ENCODE peak calls at places on chromosomes 2 and 18, in eight cellular contexts. M is pancreas, T is AG09309, D is mesothelial cell of epicardium, H is heart right ventricle, A is NB4, N is right atrium auricular region, F is PC-9. Q is an unnamed sample.

GRCh38 chr2:206423147-206423546 is 20.2 kb upstream of the ADAM23 start:
- DNase-seq in M (no peak), T (no peak), N (no peak), D (no peak), H (no peak), A (no peak), F (no peak), Q (no peak)

GRCh38 chr2:204771693-204772092 is 226.4 kb downstream of the PARD3B start:
- DNase-seq in N (no peak), T (no peak), H (no peak), F (no peak), M (no peak), A (no peak), D (no peak), Q (no peak)

GRCh38 chr2:160371251-160372009 is 122.2 kb downstream of the RBMS1 start:
- DNase-seq in M (no peak), T (no peak), D (no peak), A (peak; percentile 44), F (no peak), N (no peak), H (no peak), Q (no peak)

GRCh38 chr2:240911641-240912265 is 5.6 kb downstream of the CROCC2 start:
- DNase-seq in H (no peak), M (no peak), D (no peak), N (no peak), T (peak; percentile 28), F (no peak), A (no peak), Q (no peak)

GRCh38 chr2:152627010-152627957 is 90.0 kb downstream of the PRPF40A start:
- DNase-seq in M (no peak), N (no peak), T (no peak), A (peak; percentile 52), D (no peak), H (no peak), F (no peak), Q (no peak)

GRCh38 chr2:175170679-175171304 is 2.8 kb upstream of the ATF2 start:
- DNase-seq in H (no peak), A (peak; percentile 30), N (no peak), F (no peak), D (no peak), M (no peak), T (no peak), Q (no peak)

GRCh38 chr2:190846746-190847145 is 33.9 kb upstream of the GLS start:
- DNase-seq in H (no peak), N (no peak), D (no peak), F (no peak), A (no peak), T (no peak), M (no peak), Q (no peak)

GRCh38 chr2:100589527-100589926 is 26.7 kb downstream of the PDCL3 start:
- DNase-seq in D (no peak), A (peak; percentile 92), T (no peak), M (no peak), H (no peak), N (no peak), F (no peak), Q (no peak)

GRCh38 chr2:72032481-72033041 is 115.1 kb downstream of the CYP26B1 start:
- DNase-seq in M (no peak), T (no peak), F (no peak), N (peak; percentile 44), H (no peak), D (no peak), A (no peak), Q (no peak)

GRCh38 chr2:121197369-121198091 is 87.5 kb downstream of the TFCP2L1 start:
- DNase-seq in F (peak; percentile 82), D (no peak), A (peak; percentile 75), T (peak; percentile 14), M (no peak), H (peak; percentile 40), N (peak; percentile 93), Q (no peak)

GRCh38 chr2:181655519-181655918 is 1.4 kb downstream of the CERKL start:
- DNase-seq in T (no peak), M (no peak), F (no peak), N (no peak), D (no peak), A (no peak), H (no peak), Q (no peak)

GRCh38 chr2:10007921-10008808 is 35.2 kb upstream of the KLF11 start:
- DNase-seq in M (no peak), T (no peak), A (peak; percentile 75), D (no peak), N (no peak), F (no peak), H (no peak), Q (no peak)
- TF ChIP-seq CTCF in M (no peak), T (no peak), A (peak; percentile 13), D (no peak), N (no peak), F (no peak), H (no peak), Q (no peak)

GRCh38 chr2:29015701-29016470 is 34.8 kb downstream of the TOGARAM2 start:
- DNase-seq in F (no peak), T (no peak), N (no peak), A (peak; percentile 21), H (peak; percentile 77), D (no peak), M (no peak), Q (no peak)

GRCh38 chr2:29016500-29016899 is 35.4 kb downstream of the TOGARAM2 start:
- DNase-seq in M (no peak), D (no peak), A (peak; percentile 80), H (peak; percentile 48), N (peak; percentile 68), F (no peak), T (no peak), Q (no peak)

GRCh38 chr2:29014331-29014730 is 33.2 kb downstream of the TOGARAM2 start:
- DNase-seq in A (no peak), F (no peak), N (no peak), T (no peak), D (no peak), H (peak; percentile 54), M (no peak), Q (no peak)

GRCh38 chr2:29013046-29013780 is 32.1 kb downstream of the TOGARAM2 start:
- DNase-seq in H (no peak), D (no peak), A (peak; percentile 76), N (no peak), F (no peak), M (no peak), T (no peak), Q (no peak)

DNA sequence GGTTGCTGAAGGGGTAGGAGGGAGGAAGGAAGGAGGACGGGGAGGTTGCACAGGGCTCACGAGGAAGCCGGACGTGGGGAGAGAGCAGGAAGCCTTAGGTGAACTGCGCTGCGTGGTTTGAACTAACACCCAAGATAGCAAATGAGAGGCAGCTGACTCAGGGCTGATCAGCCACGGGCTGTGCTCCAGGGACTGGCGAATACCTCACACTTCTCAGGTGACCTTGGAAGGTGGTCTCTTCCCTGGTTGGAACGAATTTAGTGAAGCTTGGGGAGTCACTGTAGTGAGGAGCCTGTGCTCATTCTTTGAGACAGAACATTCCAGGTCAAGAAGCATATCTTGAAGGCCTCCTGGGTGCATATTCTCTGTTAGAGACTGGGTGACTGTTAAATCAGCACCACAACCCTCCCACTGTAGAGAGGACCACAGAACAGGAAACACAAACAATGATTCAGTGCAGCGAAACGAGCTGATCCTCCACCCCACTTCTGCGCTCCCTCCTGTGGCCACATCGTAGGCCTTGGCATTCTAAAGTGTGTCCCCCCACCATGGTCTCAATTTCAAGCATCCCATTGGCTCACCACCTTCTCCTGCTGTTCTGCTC is 33.8 kb downstream of the TOGARAM2 start:
- DNase-seq in H (peak; percentile 67), T (no peak), A (peak; percentile 93), D (no peak), F (no peak), M (no peak), N (peak; percentile 72), Q (no peak)
- TF ChIP-seq CTCF in H (no peak), T (no peak), A (peak; percentile 51), D (no peak), F (no peak), M (no peak), N (no peak), Q (no peak)

DNA sequence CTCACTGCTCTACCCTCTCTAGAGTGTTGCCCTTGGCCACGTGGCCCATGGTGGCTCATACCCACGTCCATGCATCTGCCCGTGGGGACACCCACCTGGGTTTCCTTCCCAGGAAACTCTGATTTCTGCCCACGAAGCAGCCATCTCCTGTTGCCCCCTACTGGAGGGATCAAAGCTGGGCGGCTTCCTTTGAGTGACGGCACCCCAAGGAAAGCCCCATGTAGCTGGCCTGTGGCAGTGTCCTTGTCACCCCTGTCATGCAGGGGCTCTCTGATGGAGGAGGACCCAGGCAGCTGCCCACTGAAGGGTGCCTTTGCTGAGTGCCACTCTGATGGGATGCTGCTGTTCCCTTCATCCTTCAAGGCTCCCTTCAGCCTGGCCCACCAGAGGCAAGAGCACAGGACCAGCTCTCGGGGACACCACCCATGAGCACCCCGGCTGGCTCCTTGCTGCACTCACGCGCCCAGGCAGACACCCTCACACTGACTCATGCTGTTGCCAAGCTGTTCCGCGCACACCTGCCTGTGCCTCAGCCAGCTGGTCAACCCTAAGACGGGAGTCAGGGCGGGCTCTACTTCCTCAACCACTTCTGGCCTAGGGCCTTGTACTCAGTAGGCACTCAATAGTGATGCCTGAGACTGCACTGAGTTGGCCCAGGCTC is 101.1 kb downstream of the CTIF start:
- DNase-seq in A (peak; percentile 18), D (no peak), T (no peak), N (no peak), M (no peak), H (no peak), F (no peak), Q (no peak)
- TF ChIP-seq CTCF in A (peak; percentile 24), D (no peak), T (peak; percentile 48), N (no peak), M (no peak), H (peak; percentile 47), F (no peak), Q (peak; percentile 36)

GRCh38 chr18:32378705-32379104 is 92.0 kb downstream of the GAREM1 start:
- DNase-seq in H (no peak), A (no peak), M (peak; percentile 84), T (no peak), D (no peak), F (no peak), N (no peak), Q (no peak)

GRCh38 chr18:32379891-32380290 is 90.8 kb downstream of the GAREM1 start:
- DNase-seq in F (no peak), H (no peak), N (no peak), A (no peak), M (no peak), D (no peak), T (no peak), Q (no peak)

GRCh38 chr18:32383040-32383819 is 87.5 kb downstream of the GAREM1 start:
- DNase-seq in F (peak; percentile 26), N (no peak), D (no peak), M (peak; percentile 56), T (peak; percentile 42), A (no peak), H (no peak), Q (no peak)

GRCh38 chr18:32381761-32382160 is 88.9 kb downstream of the GAREM1 start:
- DNase-seq in T (no peak), M (no peak), D (no peak), H (no peak), F (no peak), A (no peak), N (no peak), Q (no peak)

DNA sequence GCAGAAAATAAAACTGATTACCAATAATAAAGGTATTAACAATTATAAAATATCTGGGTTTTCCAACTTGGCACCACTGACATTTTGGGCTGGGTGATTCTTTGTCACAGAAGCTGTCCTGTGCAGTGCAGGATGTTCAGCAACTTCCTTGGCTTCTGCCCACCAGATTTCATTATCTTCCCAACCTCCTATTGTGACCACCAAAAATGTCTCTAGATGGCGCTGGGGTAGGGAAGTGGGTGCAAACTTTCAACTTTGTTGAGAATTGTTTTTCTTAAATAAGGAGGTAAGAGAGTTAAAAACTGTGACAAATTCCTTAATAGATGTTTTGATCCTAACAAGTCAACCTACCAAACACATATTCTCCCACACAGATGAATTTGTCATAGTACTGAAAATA is 90.1 kb downstream of the GAREM1 start:
- DNase-seq in H (no peak), M (no peak), N (no peak), F (no peak), D (no peak), T (no peak), A (peak; percentile 8), Q (no peak)
- TF ChIP-seq CTCF in H (no peak), M (no peak), N (no peak), F (no peak), D (no peak), T (no peak), A (peak; percentile 12), Q (no peak)

Q was measured in neural crest cell.